ENCODE peak calls at places on chromosome 1, in six cellular contexts. C, D, E, K, Q and Z are unnamed samples.

GRCh38 chr1:78157162-78157561 is 111.4 kb downstream of the GIPC2 start:
- DNase-seq in C (peak; percentile 41), D (no peak), E (no peak), K (no peak), Q (no peak), Z (no peak)

GRCh38 chr1:71677541-71677940 is 596.7 kb upstream of the ZRANB2 start:
- DNase-seq in C (no peak), D (no peak), E (no peak), K (no peak), Q (no peak), Z (no peak)

GRCh38 chr1:198929111-198929604 is 290.3 kb downstream of the PTPRC start:
- DNase-seq in C (no peak), D (no peak), E (no peak), K (no peak), Q (no peak), Z (no peak)

GRCh38 chr1:4675454-4676186 is 21.2 kb downstream of the AJAP1 start:
- DNase-seq in C (no peak), D (no peak), E (no peak), K (no peak), Q (no peak), Z (no peak)

GRCh38 chr1:47409311-47410085 is 6.6 kb upstream of the FOXE3 start:
- DNase-seq in C (peak; percentile 90), D (peak; percentile 48), E (no peak), K (no peak), Q (no peak), Z (no peak)

GRCh38 chr1:166302919-166303758 is 136.3 kb upstream of the FAM78B start:
- DNase-seq in C (no peak), D (no peak), E (no peak), K (no peak), Q (no peak), Z (no peak)

GRCh38 chr1:30748699-30749401 is 8.7 kb downstream of the LAPTM5 start:
- DNase-seq in C (no peak), D (no peak), E (no peak), K (no peak), Q (peak; percentile 58), Z (no peak)

GRCh38 chr1:19942657-19943056 is 19.2 kb upstream of the PLA2G2E start:
- DNase-seq in C (no peak), D (no peak), E (no peak), K (no peak), Q (no peak), Z (no peak)

GRCh38 chr1:44408181-44409018 is 3.3 kb downstream of the RNF220 start:
- DNase-seq in C (no peak), D (no peak), E (no peak), K (peak; percentile 80), Q (peak; percentile 92), Z (peak; percentile 60)

GRCh38 chr1:113975211-113975895 is 3.9 kb upstream of the OLFML3 start:
- DNase-seq in C (no peak), D (no peak), E (no peak), K (no peak), Q (no peak), Z (no peak)

GRCh38 chr1:3650248-3651010 is 526 bp upstream of the WRAP73 start:
- DNase-seq in C (no peak), D (no peak), E (no peak), K (no peak), Q (no peak), Z (no peak)

GRCh38 chr1:26574690-26575349 is 45.3 kb downstream of the RPS6KA1 start:
- DNase-seq in C (no peak), D (no peak), E (no peak), K (no peak), Q (no peak), Z (no peak)

GRCh38 chr1:203038217-203038741 is 12.0 kb downstream of the PPFIA4 start:
- DNase-seq in C (peak; percentile 87), D (no peak), E (no peak), K (no peak), Q (peak; percentile 4), Z (no peak)

GRCh38 chr1:26861286-26861701 is 1.7 kb upstream of the SFN start:
- DNase-seq in C (peak; percentile 93), D (no peak), E (no peak), K (no peak), Q (no peak), Z (no peak)

GRCh38 chr1:50829010-50829958 is 130.8 kb downstream of the FAF1 start:
- DNase-seq in C (no peak), D (no peak), E (no peak), K (no peak), Q (no peak), Z (no peak)

GRCh38 chr1:23200885-23201284 is 16.4 kb downstream of the HTR1D start:
- DNase-seq in C (no peak), D (no peak), E (no peak), K (no peak), Q (no peak), Z (no peak)

GRCh38 chr1:1889847-1890505 is 911 bp downstream of the GNB1 start:
- DNase-seq in C (peak; percentile 23), D (no peak), E (peak; percentile 35), K (no peak), Q (peak; percentile 67), Z (peak; percentile 55)

GRCh38 chr1:118461154-118461553 is 276.1 kb upstream of the SPAG17 start:
- DNase-seq in C (peak; percentile 19), D (no peak), E (no peak), K (no peak), Q (no peak), Z (no peak)

GRCh38 chr1:3638676-3639075 is 11.2 kb downstream of the WRAP73 start:
- DNase-seq in C (no peak), D (no peak), E (no peak), K (no peak), Q (no peak), Z (no peak)

GRCh38 chr1:226893936-226894335 is 23.5 kb downstream of the PSEN2 start:
- DNase-seq in C (no peak), D (no peak), E (no peak), K (no peak), Q (no peak), Z (no peak)

GRCh38 chr1:156336242-156336641 is 1.9 kb downstream of the CCT3 start:
- DNase-seq in C (peak; percentile 15), D (no peak), E (no peak), K (no peak), Q (peak; percentile 50), Z (no peak)

GRCh38 chr1:183242556-183242955 is 56.5 kb downstream of the LAMC2 start:
- DNase-seq in C (no peak), D (no peak), E (no peak), K (no peak), Q (no peak), Z (no peak)

GRCh38 chr1:119794856-119795255 is 16.4 kb downstream of the REG4 start:
- DNase-seq in C (no peak), D (no peak), E (no peak), K (no peak), Q (no peak), Z (no peak)

GRCh38 chr1:24443241-24443656 is 27.6 kb downstream of the NIPAL3 start:
- DNase-seq in C (no peak), D (no peak), E (no peak), K (no peak), Q (no peak), Z (no peak)

GRCh38 chr1:200890818-200891773 is 3.6 kb upstream of the INAVA start:
- DNase-seq in C (no peak), D (no peak), E (no peak), K (peak; percentile 80), Q (peak; percentile 67), Z (peak; percentile 75)

GRCh38 chr1:246689409-246689997 is 34.7 kb upstream of the SCCPDH start:
- DNase-seq in C (peak; percentile 69), D (no peak), E (no peak), K (peak; percentile 49), Q (peak; percentile 70), Z (peak; percentile 44)

GRCh38 chr1:99407018-99407417 is 142.7 kb downstream of the PLPPR4 start:
- DNase-seq in C (no peak), D (no peak), E (no peak), K (no peak), Q (no peak), Z (no peak)

GRCh38 chr1:94068831-94069648 is 51.9 kb downstream of the ABCA4 start:
- DNase-seq in C (peak; percentile 52), D (no peak), E (no peak), K (peak; percentile 29), Q (peak; percentile 28), Z (peak; percentile 20)

GRCh38 chr1:213256438-213257087 is 205.5 kb downstream of the RPS6KC1 start:
- DNase-seq in C (no peak), D (no peak), E (no peak), K (no peak), Q (peak; percentile 31), Z (no peak)

GRCh38 chr1:164660415-164661174 is 101.6 kb downstream of the PBX1 start:
- DNase-seq in C (no peak), D (no peak), E (no peak), K (no peak), Q (peak; percentile 51), Z (no peak)

GRCh38 chr1:54604572-54605370 is 18.6 kb downstream of the FAM151A start:
- DNase-seq in C (peak; percentile 66), D (no peak), E (no peak), K (no peak), Q (no peak), Z (no peak)

GRCh38 chr1:206925116-206925736 is 3.5 kb upstream of the FCMR start:
- DNase-seq in C (no peak), D (no peak), E (no peak), K (peak; percentile 25), Q (no peak), Z (no peak)

GRCh38 chr1:203159844-203160243 is 15.8 kb downstream of the MYBPH start:
- DNase-seq in C (no peak), D (no peak), E (no peak), K (no peak), Q (no peak), Z (no peak)

GRCh38 chr1:47580451-47580980 is 142.7 kb downstream of the FOXD2 start:
- DNase-seq in C (no peak), D (no peak), E (no peak), K (no peak), Q (no peak), Z (no peak)

GRCh38 chr1:207644852-207645631 is at the start of gene CR1L:
- DNase-seq in C (peak; percentile 47), D (no peak), E (peak; percentile 53), K (peak; percentile 94), Q (peak; percentile 58), Z (no peak)

GRCh38 chr1:84300991-84301758 is at the start of gene SAMD13:
- DNase-seq in C (peak; percentile 63), D (peak; percentile 30), E (peak; percentile 21), K (no peak), Q (peak; percentile 83), Z (peak; percentile 14)

GRCh38 chr1:204633665-204634064 is 51.9 kb downstream of the LRRN2 start:
- DNase-seq in C (no peak), D (no peak), E (no peak), K (no peak), Q (no peak), Z (no peak)

GRCh38 chr1:101781437-101781836 is 215.3 kb downstream of the OLFM3 start:
- DNase-seq in C (peak; percentile 28), D (peak; percentile 21), E (no peak), K (no peak), Q (peak; percentile 22), Z (no peak)

GRCh38 chr1:211579434-211580302 is 707 bp upstream of the SLC30A1 start:
- DNase-seq in C (no peak), D (peak; percentile 70), E (no peak), K (no peak), Q (peak; percentile 90), Z (peak; percentile 90)